ENCODE peak calls at places on chromosomes 4 and X, in eight cellular contexts. S, J, P, W, A, K, Z and Q are unnamed samples.

GRCh38 chr4:1871471-1872021 is 353 bp downstream of the NSD2 start:
- DNase-seq in A (peak), K (peak), S (no peak), Z (no peak), J (no peak), P (no peak), W (peak), Q (no peak)

GRCh38 chrX:149699761-149700160 is 12.1 kb upstream of the MAGEA11 start:
- DNase-seq in K (no peak), S (no peak), W (no peak), A (no peak), P (no peak), J (no peak), Z (no peak), Q (no peak)

GRCh38 chrX:121260568-121261240 is 213.3 kb downstream of the GLUD2 start:
- DNase-seq in W (no peak), J (no peak), A (no peak), S (no peak), K (no peak), P (no peak), Z (no peak), Q (no peak)

GRCh38 chr4:168831585-168831918 is 178.5 kb downstream of the CBR4 start:
- DNase-seq in A (no peak), W (peak), J (no peak), S (no peak), P (peak), Z (no peak), K (no peak), Q (no peak)

GRCh38 chr4:107035711-107036601 is at the start of gene DKK2:
- DNase-seq in A (no peak), J (no peak), W (peak), P (no peak), Z (peak), S (no peak), K (peak), Q (no peak)

GRCh38 chr4:48047896-48048295 is 31.3 kb downstream of the NIPAL1 start:
- DNase-seq in A (no peak), W (no peak), S (no peak), J (no peak), K (no peak), P (no peak), Z (no peak), Q (no peak)

GRCh38 chr4:167238226-167238625 is 3.9 kb upstream of the SPOCK3 start:
- DNase-seq in W (no peak), P (no peak), Z (no peak), K (no peak), J (no peak), A (no peak), S (no peak), Q (no peak)

GRCh38 chr4:146577111-146577510 is 55.4 kb upstream of the SLC10A7 start:
- DNase-seq in P (no peak), K (peak), J (no peak), Z (no peak), A (no peak), S (no peak), W (no peak), Q (no peak)

GRCh38 chr4:24560770-24561415 is 23.5 kb downstream of the DHX15 start:
- DNase-seq in A (no peak), Z (no peak), K (no peak), W (peak), S (no peak), P (no peak), J (no peak), Q (no peak)

GRCh38 chr4:72568959-72569718 is at the start of gene ADAMTS3:
- DNase-seq in J (peak), P (peak), A (no peak), S (no peak), W (peak), Z (peak), K (peak), Q (no peak)

GRCh38 chrX:115616943-115617563 is 56.1 kb downstream of the PLS3 start:
- DNase-seq in Z (no peak), K (peak), A (no peak), W (peak), J (no peak), S (no peak), P (peak), Q (peak)

GRCh38 chr4:3168029-3168428 is 80.9 kb upstream of the MSANTD1 start:
- DNase-seq in S (no peak), J (no peak), W (peak), K (peak), P (no peak), Z (no peak), A (no peak), Q (peak)

GRCh38 chrX:100677616-100678181 is 33.7 kb downstream of the SRPX2 start:
- DNase-seq in Z (no peak), J (no peak), P (no peak), W (no peak), S (no peak), A (no peak), K (no peak), Q (no peak)

GRCh38 chr4:38639245-38639644 is 24.8 kb upstream of the KLF3 start:
- DNase-seq in A (no peak), Z (no peak), P (no peak), W (no peak), S (no peak), J (no peak), K (no peak), Q (no peak)

GRCh38 chrX:87299563-87300160 is 217.9 kb upstream of the KLHL4 start:
- DNase-seq in S (no peak), K (peak), J (no peak), Z (peak), P (no peak), A (no peak), W (peak), Q (no peak)

GRCh38 chr4:71268156-71268555 is 70.7 kb upstream of the SLC4A4 start:
- DNase-seq in P (peak), Z (no peak), W (peak), J (no peak), A (no peak), S (no peak), K (peak), Q (no peak)

GRCh38 chr4:25580633-25581467 is 74.8 kb upstream of the SLC34A2 start:
- DNase-seq in W (no peak), A (no peak), Z (no peak), J (no peak), K (no peak), S (no peak), P (no peak), Q (no peak)

GRCh38 chr4:130110760-130111159 is 1014.8 kb downstream of the C4orf33 start:
- DNase-seq in A (no peak), K (no peak), W (no peak), P (no peak), Z (no peak), S (no peak), J (no peak), Q (no peak)

GRCh38 chr4:3710451-3711182 is 55.6 kb upstream of the ADRA2C start:
- DNase-seq in P (peak), A (no peak), K (peak), J (no peak), S (no peak), Z (no peak), W (no peak), Q (no peak)

GRCh38 chr4:157980158-157980557 is 192.7 kb downstream of the GASK1B start:
- DNase-seq in S (no peak), W (no peak), J (no peak), Z (no peak), P (no peak), A (no peak), K (no peak), Q (no peak)

GRCh38 chr4:140102406-140102805 is 51.6 kb downstream of the MAML3 start:
- DNase-seq in Z (no peak), S (no peak), P (peak), K (no peak), W (peak), A (no peak), J (no peak), Q (no peak)

GRCh38 chrX:56216332-56216731 is 15.8 kb upstream of the KLF8 start:
- DNase-seq in P (no peak), A (no peak), W (no peak), Z (no peak), S (no peak), K (no peak), J (no peak), Q (no peak)

GRCh38 chr4:5753766-5754528 is 42.9 kb downstream of the EVC start:
- DNase-seq in W (peak), Z (no peak), P (peak), A (no peak), J (peak), K (peak), S (no peak), Q (peak)

GRCh38 chrX:44872319-44872816 is 620 bp upstream of the KDM6A start:
- DNase-seq in P (no peak), Z (peak), W (peak), J (no peak), A (no peak), S (no peak), K (peak), Q (no peak)